ENCODE peak calls at places on chromosomes 1 and 21, in four cellular contexts. K is heart left ventricle, R is right cardiac atrium, W is cardiac muscle cell. T is an unnamed sample. For H3K9me3 and H3K27me3, the result is how much of the 10 kb centered on the place peaks cover.

GRCh38 chr21:41817228-41817627 is 50.4 kb upstream of the RIPK4 start:
- DNase-seq in K (no peak), R (peak), W (peak), T (peak)

GRCh38 chr1:226082959-226083302 is 20.4 kb downstream of the H3-3A start:
- DNase-seq in K (peak), R (peak), W (peak), T (peak)

GRCh38 chr1:48859429-48859828 is 82.7 kb upstream of the BEND5 start:
- DNase-seq in K (no peak), R (no peak), W (peak), T (no peak)

GRCh38 chr1:212433577-212434462 is 1.1 kb downstream of the NENF start:
- DNase-seq in K (no peak), R (no peak), W (no peak), T (no peak)

GRCh38 chr1:97271906-97272788 is 550.6 kb downstream of the PTBP2 start:
- DNase-seq in K (no peak), R (no peak), W (no peak), T (no peak)

GRCh38 chr1:53625049-53625448 is 113.9 kb downstream of the GLIS1 start:
- DNase-seq in K (peak), R (no peak), W (peak), T (no peak)

GRCh38 chr1:205676002-205676401 is 4.3 kb downstream of the SLC45A3 start:
- DNase-seq in K (no peak), R (no peak), W (no peak), T (no peak)

GRCh38 chr21:41112740-41113692 is 54.9 kb upstream of the BACE2 start:
- DNase-seq in K (no peak), R (no peak), W (peak), T (no peak)

GRCh38 chr1:33298623-33299277 is 22.1 kb downstream of the A3GALT2 start:
- DNase-seq in K (peak), R (peak), W (peak), T (peak)

GRCh38 chr1:19313961-19314882 is 2.1 kb downstream of the SLC66A1 start:
- DNase-seq in K (no peak), R (no peak), W (no peak), T (no peak)

GRCh38 chr1:67350783-67351182 is 43.1 kb downstream of the IL12RB2 start:
- DNase-seq in K (no peak), R (no peak), W (no peak), T (no peak)

GRCh38 chr1:25430073-25430665 is 528 bp upstream of the MACO1 start:
- DNase-seq in K (peak), R (peak), W (peak), T (peak)

DNA sequence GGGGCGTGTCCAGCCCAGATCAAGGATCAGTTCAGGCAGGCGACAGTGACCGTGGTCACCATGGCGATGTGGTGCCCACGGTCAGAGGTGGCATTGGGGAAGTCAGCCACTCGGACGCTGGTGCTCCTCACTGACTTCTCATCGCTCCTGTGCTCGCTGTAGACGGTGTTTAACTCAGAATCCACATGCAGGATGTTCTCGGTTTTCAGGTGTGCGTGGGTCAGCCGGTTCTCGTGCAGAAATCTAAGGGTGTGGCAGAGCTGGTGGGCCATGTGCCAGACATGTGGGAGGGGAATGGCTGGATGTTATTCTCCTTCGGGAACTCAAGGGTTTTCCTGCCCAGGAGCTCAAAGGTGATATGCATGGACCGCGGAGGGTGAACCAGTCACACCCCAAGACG is 11.7 kb downstream of the OR2AJ1 start:
- DNase-seq in K (no peak), R (peak), W (no peak), T (peak)
- H3K9me3 ChIP-seq in K (under half), R (under half), W (under half), T (under half)

GRCh38 chr1:231200417-231201031 is 38.7 kb downstream of the TRIM67 start:
- DNase-seq in K (no peak), R (no peak), W (peak), T (no peak)
- H3K27me3 ChIP-seq in K (under half), R (under half), W (half or more), T (under half)

GRCh38 chr1:81477704-81478103 is 323.0 kb upstream of the ADGRL2 start:
- DNase-seq in K (no peak), R (no peak), W (peak), T (no peak)

GRCh38 chr1:81472387-81472786 is 328.3 kb upstream of the ADGRL2 start:
- DNase-seq in K (no peak), R (no peak), W (no peak), T (no peak)

GRCh38 chr1:81478217-81478616 is 322.5 kb upstream of the ADGRL2 start:
- DNase-seq in K (peak), R (peak), W (peak), T (no peak)
- H3K27ac ChIP-seq in K (peak), R (no peak), W (no peak), T (no peak)

DNA sequence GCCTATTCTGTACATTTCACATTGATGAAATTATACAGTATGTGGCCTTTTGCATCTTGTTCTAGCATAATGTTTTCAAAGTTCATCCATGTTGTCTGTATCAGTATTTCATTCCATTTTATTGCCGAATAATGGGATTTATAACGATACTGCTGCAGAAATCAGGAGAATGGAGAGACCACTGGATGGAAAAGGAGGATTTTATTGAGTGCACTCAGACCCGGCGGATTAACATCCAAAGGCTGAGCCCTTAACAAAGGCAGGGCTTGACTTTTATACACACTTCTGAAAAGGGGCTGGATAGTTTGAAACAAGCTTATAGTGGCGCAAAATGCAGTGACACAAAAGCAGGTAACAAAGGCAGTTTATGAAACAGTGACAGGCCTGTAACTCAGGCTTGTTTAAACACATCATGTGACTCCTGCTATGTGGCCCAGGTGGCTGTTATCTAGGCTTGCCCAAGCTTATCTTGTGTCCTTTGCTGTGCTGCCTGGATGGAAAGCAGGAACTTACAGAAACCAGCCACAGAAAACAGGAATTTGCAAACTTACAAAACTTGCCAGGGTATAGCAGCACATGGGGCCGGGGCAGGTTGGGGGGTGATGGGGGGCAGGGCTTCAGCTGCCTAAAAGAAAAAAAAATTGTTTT is 32.8 kb upstream of the KCNJ15 start:
- DNase-seq in K (no peak), R (no peak), W (peak), T (no peak)
- H3K9me3 ChIP-seq in K (half or more), R (under half), W (under half), T (under half)

GRCh38 chr1:184775329-184775728 is 20.7 kb upstream of the EDEM3 start:
- DNase-seq in K (no peak), R (no peak), W (no peak), T (no peak)
- H3K27me3 ChIP-seq in K (under half), R (under half), W (under half), T (under half)

GRCh38 chr1:94855307-94855700 is 35.1 kb downstream of the SLC44A3 start:
- DNase-seq in K (no peak), R (no peak), W (no peak), T (no peak)

GRCh38 chr1:94854458-94855306 is 34.5 kb downstream of the SLC44A3 start:
- DNase-seq in K (peak), R (peak), W (peak), T (peak)

GRCh38 chr1:94858276-94858675 is 38.1 kb downstream of the SLC44A3 start:
- DNase-seq in K (no peak), R (no peak), W (no peak), T (no peak)

GRCh38 chr1:94856868-94857267 is 36.7 kb downstream of the SLC44A3 start:
- DNase-seq in K (no peak), R (no peak), W (no peak), T (no peak)

DNA sequence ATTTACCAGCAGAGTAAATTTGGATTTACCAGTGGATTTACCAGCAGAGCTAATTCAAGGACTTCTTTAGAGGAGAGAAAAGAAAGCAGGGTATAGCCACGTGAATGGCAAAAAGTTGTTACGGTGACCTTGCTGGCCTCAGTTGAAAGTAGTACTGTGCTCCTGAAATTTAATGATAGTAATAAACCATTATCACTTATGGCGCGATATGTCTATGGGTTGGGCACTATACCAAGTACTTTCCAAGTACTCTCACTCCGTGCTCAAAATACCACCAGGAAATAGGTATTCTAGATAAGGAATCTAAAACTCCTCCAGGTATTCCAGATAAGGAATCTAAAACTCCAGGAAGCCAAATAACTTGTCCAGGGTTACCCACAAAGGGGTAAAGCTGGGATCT is 35.8 kb downstream of the SLC44A3 start:
- DNase-seq in K (no peak), R (no peak), W (no peak), T (no peak)
- H3K27ac ChIP-seq in K (no peak), R (no peak), W (no peak), T (no peak)

DNA sequence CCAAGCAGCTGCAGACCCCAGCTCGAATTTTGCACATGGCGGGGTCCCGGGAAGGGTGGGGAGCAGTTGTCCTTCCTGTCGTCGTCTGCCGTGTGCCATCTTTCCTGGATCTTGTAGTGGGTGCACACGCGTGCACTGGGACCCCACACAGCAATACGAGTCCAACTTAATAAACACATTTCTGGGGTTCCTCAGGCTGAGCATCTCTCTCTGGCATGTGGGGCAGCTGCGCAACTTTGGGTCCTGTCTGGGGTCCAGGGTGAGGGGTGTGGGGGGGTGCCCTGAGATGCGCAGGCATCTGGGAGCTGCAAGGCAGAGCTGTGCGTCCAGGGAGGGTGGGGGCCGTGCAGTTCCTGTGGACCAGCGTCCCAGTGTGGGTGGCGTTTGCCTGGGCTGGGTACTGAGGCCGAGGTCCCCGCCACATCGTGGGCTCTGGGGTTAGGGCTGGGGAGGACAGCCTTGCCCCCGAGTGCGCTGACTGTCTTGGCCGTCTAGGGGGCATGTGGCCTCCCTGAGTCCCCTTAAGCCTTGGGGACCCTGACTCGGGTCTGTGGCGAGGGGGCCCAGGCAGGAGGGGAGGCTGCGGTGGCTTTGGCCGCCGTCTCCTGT is 652 bp upstream of the PLEKHN1 start:
- DNase-seq in K (no peak), R (peak), W (no peak), T (no peak)
- H3K9me3 ChIP-seq in K (under half), R (under half), W (under half), T (under half)

DNA sequence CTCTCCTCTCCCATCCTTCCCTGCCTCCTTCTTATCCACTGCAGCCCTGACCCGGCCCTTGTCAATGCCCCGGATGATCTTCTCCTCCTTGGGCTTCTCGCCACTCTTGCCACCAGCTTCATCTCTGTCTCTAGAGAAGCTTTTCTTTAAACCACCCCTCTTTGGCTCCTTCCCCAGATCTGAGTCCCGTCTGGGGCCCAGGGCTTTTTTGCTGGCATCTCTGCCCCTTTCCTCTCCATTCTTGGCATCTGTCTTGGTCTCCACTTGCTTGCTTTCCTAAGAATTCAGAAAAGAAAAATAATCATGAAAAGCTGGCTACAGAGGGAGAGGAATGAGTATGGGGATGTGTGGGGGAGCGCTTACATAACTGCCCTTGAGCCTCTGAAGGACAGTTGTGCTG is 11.8 kb downstream of the SHISA4 start:
- DNase-seq in K (no peak), R (no peak), W (no peak), T (no peak)
- H3K27me3 ChIP-seq in K (under half), R (under half), W (under half), T (under half)

GRCh38 chr1:28926629-28927441 is 12.5 kb downstream of the EPB41 start:
- DNase-seq in K (no peak), R (no peak), W (peak), T (no peak)
- H3K27ac ChIP-seq in K (no peak), R (no peak), W (no peak), T (no peak)

GRCh38 chr1:2989976-2990375 is 31.3 kb upstream of the ACTRT2 start:
- DNase-seq in K (peak), R (no peak), W (no peak), T (peak)
- H3K9me3 ChIP-seq in K (under half), R (under half), W (under half), T (under half)